ENCODE peak calls at places on chromosomes 12 and 14, in nine cellular contexts. M is OCI-LY7, L is vagina, F is Caco-2, N is fibroblast of lung, H is PC-3, B is mesendoderm, T is lung, G is heart right ventricle. E is an unnamed sample. For H3K4me1 and H3K36me3, the result is how much of the 10 kb centered on the place peaks cover.

GRCh38 chr12:95943231-95943842 is at the start of gene AMDHD1:
- DNase-seq in M (peak), H (peak), B (peak), L (no peak), T (peak), F (peak), G (peak), N (peak), E (peak)

GRCh38 chr14:54225457-54225856 is 171.3 kb upstream of the CDKN3 start:
- DNase-seq in T (no peak), M (no peak), F (no peak), L (no peak), H (no peak), N (no peak), B (peak), G (no peak), E (no peak)

GRCh38 chr12:87816186-87816585 is 213.0 kb downstream of the C12orf50 start:
- DNase-seq in N (peak), L (no peak), M (no peak), F (no peak), B (no peak), G (no peak), H (no peak), T (no peak), E (no peak)

GRCh38 chr12:109597795-109598427 is 24.3 kb downstream of the MVK start:
- DNase-seq in B (peak), H (peak), T (peak), L (no peak), N (peak), F (peak), M (peak), G (peak), E (peak)

GRCh38 chr12:113299619-113300237 is 35.2 kb downstream of the SLC8B1 start:
- DNase-seq in G (peak), B (peak), H (peak), F (peak), T (peak), N (peak), M (no peak), L (no peak), E (peak)

GRCh38 chr12:94260717-94261116 is 112.3 kb downstream of the PLXNC1 start:
- DNase-seq in B (no peak), G (no peak), F (no peak), T (no peak), N (no peak), M (no peak), H (no peak), L (no peak), E (no peak)

GRCh38 chr14:36027354-36027753 is 149.2 kb downstream of the PTCSC3 start:
- DNase-seq in F (no peak), L (no peak), N (no peak), B (no peak), G (no peak), M (no peak), H (no peak), T (no peak), E (no peak)

GRCh38 chr12:1820191-1820599 is at the start of gene LRTM2:
- DNase-seq in T (no peak), F (no peak), H (no peak), L (no peak), N (no peak), B (no peak), M (no peak), G (no peak), E (no peak)

GRCh38 chr12:2795291-2796186 is 769 bp downstream of the FKBP4 start:
- DNase-seq in F (peak), L (no peak), B (peak), M (peak), N (peak), G (peak), T (peak), H (peak), E (peak)

GRCh38 chr12:62717636-62718035 is 217.3 kb downstream of the PPM1H start:
- DNase-seq in F (no peak), L (no peak), T (no peak), H (no peak), M (no peak), N (no peak), B (no peak), G (no peak), E (no peak)

GRCh38 chr12:107304588-107305532 is 211.5 kb upstream of the CRY1 start:
- DNase-seq in L (no peak), M (no peak), H (peak), F (no peak), G (no peak), T (no peak), B (no peak), N (no peak), E (no peak)

GRCh38 chr14:69844171-69844570 is 35.0 kb upstream of the SMOC1 start:
- DNase-seq in T (no peak), G (no peak), N (no peak), M (no peak), F (no peak), L (no peak), B (no peak), H (no peak), E (no peak)

GRCh38 chr12:116065561-116065960 is 211.9 kb downstream of the MED13L start:
- DNase-seq in G (no peak), N (peak), T (no peak), F (no peak), M (no peak), L (no peak), H (no peak), B (no peak), E (no peak)

GRCh38 chr12:57340104-57340503 is 89.1 kb upstream of the STAC3 start:
- DNase-seq in T (no peak), G (peak), M (no peak), F (no peak), L (no peak), B (peak), N (peak), H (no peak), E (peak)

GRCh38 chr12:1540690-1541089 is 53.7 kb downstream of the FBXL14 start:
- DNase-seq in L (no peak), N (no peak), H (peak), G (no peak), F (no peak), M (no peak), B (no peak), T (no peak), E (no peak)

GRCh38 chr12:75364918-75365317 is 26.0 kb upstream of the GLIPR1L2 start:
- DNase-seq in L (no peak), G (peak), M (no peak), H (no peak), F (no peak), B (peak), T (no peak), N (peak), E (no peak)

GRCh38 chr12:77932216-77932615 is 101.5 kb downstream of the NAV3 start:
- DNase-seq in B (peak), F (no peak), L (no peak), T (no peak), H (no peak), M (peak), N (no peak), G (no peak), E (no peak)

GRCh38 chr14:100535287-100536131 is 51.7 kb downstream of the BEGAIN start:
- DNase-seq in M (no peak), L (no peak), B (no peak), G (peak), H (no peak), N (no peak), T (no peak), F (no peak), E (peak)

GRCh38 chr12:108394196-108394595 is 55.1 kb upstream of the CMKLR1 start:
- DNase-seq in F (no peak), H (no peak), T (no peak), L (no peak), B (no peak), G (peak), N (peak), M (no peak), E (peak)

GRCh38 chr12:51874486-51874885 is 13.4 kb upstream of the ANKRD33 start:
- DNase-seq in G (no peak), M (no peak), L (no peak), T (no peak), N (no peak), F (no peak), B (no peak), H (no peak), E (no peak)

GRCh38 chr14:53042480-53042879 is 91.6 kb upstream of the FERMT2 start:
- DNase-seq in H (no peak), F (no peak), G (no peak), M (no peak), B (no peak), L (no peak), N (peak), T (no peak), E (no peak)

GRCh38 chr12:92554316-92554905 is 148.4 kb upstream of the PLEKHG7 start:
- DNase-seq in F (no peak), M (no peak), L (no peak), H (no peak), B (no peak), G (no peak), N (peak), T (no peak), E (no peak)

GRCh38 chr14:104524726-104525125 is 54.8 kb upstream of the C14orf180 start:
- DNase-seq in F (no peak), T (no peak), N (no peak), L (no peak), G (no peak), H (no peak), M (no peak), B (no peak), E (no peak)

GRCh38 chr12:111164833-111165232 is 204.1 kb downstream of the PHETA1 start:
- DNase-seq in B (no peak), F (no peak), L (no peak), G (no peak), H (no peak), M (no peak), T (no peak), N (no peak), E (no peak)

GRCh38 chr14:104536942-104537612 is 42.5 kb upstream of the C14orf180 start:
- DNase-seq in H (peak), B (peak), L (no peak), G (no peak), T (peak), N (peak), F (no peak), M (no peak), E (no peak)

GRCh38 chr14:46058964-46059580 is 592.5 kb downstream of the RPL10L start:
- DNase-seq in T (no peak), L (no peak), F (no peak), G (no peak), M (no peak), B (no peak), H (no peak), N (no peak), E (no peak)

GRCh38 chr14:65637780-65638179 is 225.2 kb downstream of the FUT8 start:
- DNase-seq in H (no peak), T (no peak), L (no peak), F (no peak), N (no peak), B (no peak), M (peak), G (no peak), E (no peak)

GRCh38 chr14:22844221-22845102 is 8.1 kb downstream of the MMP14 start:
- DNase-seq in F (no peak), B (no peak), T (no peak), G (no peak), M (no peak), N (no peak), L (no peak), H (no peak), E (no peak)

GRCh38 chr14:100736269-100737180 is 9.8 kb downstream of the DLK1 start:
- DNase-seq in H (no peak), M (no peak), B (no peak), T (no peak), N (no peak), G (no peak), F (no peak), L (no peak), E (peak)

DNA sequence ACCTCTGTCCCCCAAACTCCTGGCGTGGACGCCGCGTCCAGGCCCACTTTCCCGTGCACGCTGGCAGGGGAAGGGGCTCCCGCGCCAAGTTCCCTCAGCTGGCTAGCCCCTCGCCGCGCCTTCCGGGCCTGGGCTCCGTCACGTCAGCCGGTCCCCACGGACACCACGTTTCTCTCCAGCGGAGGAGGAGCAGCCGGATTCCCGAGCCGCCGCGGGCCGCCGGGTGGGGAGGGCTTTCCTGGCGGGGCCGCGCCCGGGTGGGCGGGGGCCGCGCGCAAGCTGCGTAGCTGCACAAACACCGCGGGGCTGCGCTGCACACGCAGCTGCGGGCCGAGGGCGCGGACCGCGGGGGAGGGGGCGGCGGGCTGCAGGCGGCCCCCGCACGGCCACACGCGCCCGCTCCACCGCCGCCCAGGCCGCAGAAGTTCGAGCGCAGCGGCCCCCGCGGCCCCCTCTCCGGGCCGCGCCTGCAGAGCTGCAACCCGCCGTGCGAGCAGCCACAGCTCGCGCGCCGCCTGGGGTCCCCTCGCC is 45.1 kb upstream of the PNMA1 start:
- DNase-seq in N (peak), T (peak), H (peak), G (peak), M (peak), L (no peak), B (no peak), F (peak), E (peak)
- H3K4me1 ChIP-seq in N (half or more), T (under half), H (half or more), G (half or more), M (half or more), L (half or more), B (under half), F (half or more), E (half or more)

GRCh38 chr14:45038256-45038655 is 45.7 kb upstream of the PRPF39 start:
- DNase-seq in M (no peak), F (no peak), G (no peak), T (no peak), N (no peak), H (no peak), L (no peak), B (no peak), E (no peak)
- H3K36me3 ChIP-seq in M (half or more), F (under half), G (under half), T (under half), N (under half), H (under half), L (under half), B (under half), E (half or more)

GRCh38 chr14:21191261-21191808 is 35.5 kb upstream of the OR5AU1 start:
- DNase-seq in N (no peak), G (no peak), F (no peak), H (no peak), T (no peak), M (no peak), B (no peak), L (no peak), E (no peak)
- H3K4me3 ChIP-seq in N (no peak), G (peak), F (no peak), H (no peak), T (no peak), M (peak), B (no peak), L (peak), E (no peak)

GRCh38 chr12:6769681-6770080 is 2.6 kb upstream of the LAG3 start:
- DNase-seq in G (no peak), F (no peak), H (no peak), M (no peak), N (no peak), L (no peak), T (no peak), B (no peak), E (no peak)
- H3K4me1 ChIP-seq in G (half or more), F (under half), H (under half), M (under half), N (under half), L (half or more), T (under half), B (under half), E (under half)

DNA sequence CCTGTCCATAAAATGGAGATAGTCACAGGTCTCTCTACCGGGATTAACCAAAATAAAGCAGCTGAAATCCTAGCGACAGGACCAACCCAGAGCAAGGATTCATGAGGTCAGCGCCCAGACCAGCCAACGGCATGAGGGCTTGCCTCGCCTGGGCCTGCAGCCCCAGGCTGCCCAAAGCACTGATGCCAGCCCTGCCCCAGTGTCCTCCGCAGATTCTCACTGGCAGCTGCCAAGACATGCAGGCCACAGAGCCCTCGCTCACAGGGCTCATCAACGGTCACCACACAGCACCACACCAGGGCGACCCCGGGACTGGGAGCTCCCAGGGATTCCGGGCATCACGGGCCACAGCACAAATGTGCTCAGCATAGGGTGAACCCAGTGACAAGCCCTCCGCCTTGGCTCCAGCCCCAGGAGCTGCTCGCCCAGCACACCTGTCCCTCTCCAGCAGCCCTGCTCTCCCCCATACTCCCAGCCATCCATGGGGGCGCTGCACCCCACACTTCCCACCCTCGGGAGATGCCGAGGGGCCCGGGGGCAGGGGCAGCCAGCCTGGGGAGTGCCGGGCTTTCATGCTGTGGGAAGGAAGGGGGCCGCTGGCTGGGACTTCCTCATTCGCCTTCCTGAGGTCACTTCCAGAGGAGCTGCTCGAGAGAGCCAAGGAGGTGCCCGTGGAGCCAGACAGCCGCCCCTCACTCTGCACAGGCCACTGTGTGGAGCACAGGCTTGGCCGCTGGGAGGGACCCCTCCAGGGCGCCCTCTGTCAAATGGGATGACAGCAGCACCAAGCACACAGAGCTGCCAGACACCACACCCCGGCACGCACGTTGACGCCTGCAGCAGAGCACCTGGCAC is 14.1 kb downstream of the RAB35 start:
- DNase-seq in M (no peak), F (no peak), L (no peak), N (no peak), T (no peak), G (no peak), H (no peak), B (no peak), E (no peak)
- H3K36me3 ChIP-seq in M (half or more), F (under half), L (under half), N (under half), T (half or more), G (under half), H (under half), B (under half), E (under half)

GRCh38 chr12:14314801-14315200 is 50.7 kb upstream of the ATF7IP start:
- DNase-seq in G (no peak), L (no peak), B (no peak), H (no peak), N (no peak), F (no peak), M (peak), T (no peak), E (peak)
- H3K4me3 ChIP-seq in G (no peak), L (no peak), B (no peak), H (no peak), N (no peak), F (no peak), M (no peak), T (no peak), E (no peak)

GRCh38 chr12:53222170-53223005 is 9.6 kb downstream of the RARG start:
- DNase-seq in B (no peak), T (no peak), H (no peak), G (no peak), N (no peak), F (no peak), L (no peak), M (no peak), E (peak)

GRCh38 chr12:53219116-53219955 is 12.3 kb upstream of the ITGB7 start:
- DNase-seq in N (peak), H (peak), G (no peak), T (no peak), L (no peak), B (no peak), F (no peak), M (no peak), E (peak)

GRCh38 chr12:53219956-53220856 is 11.8 kb downstream of the RARG start:
- DNase-seq in L (no peak), T (peak), H (peak), F (peak), M (peak), G (no peak), N (peak), B (peak), E (peak)

GRCh38 chr12:53221203-53222076 is 10.6 kb downstream of the RARG start:
- DNase-seq in M (peak), B (peak), G (peak), L (no peak), N (peak), F (peak), T (peak), H (peak), E (peak)

GRCh38 chr12:53220857-53221202 is 11.2 kb downstream of the RARG start:
- DNase-seq in L (no peak), H (peak), F (peak), B (peak), T (peak), M (peak), G (peak), N (peak), E (peak)
- H3K4me1 ChIP-seq in L (half or more), H (half or more), F (under half), B (under half), T (under half), M (half or more), G (half or more), N (under half), E (half or more)

GRCh38 chr14:92646952-92647461 is 101.4 kb downstream of the LGMN start:
- DNase-seq in T (no peak), B (no peak), H (peak), F (peak), M (no peak), N (peak), L (no peak), G (no peak), E (peak)

GRCh38 chr14:92649934-92650545 is 98.4 kb downstream of the LGMN start:
- DNase-seq in L (no peak), T (peak), F (peak), B (no peak), G (no peak), N (peak), M (no peak), H (peak), E (peak)

GRCh38 chr14:92645841-92646478 is 102.5 kb downstream of the LGMN start:
- DNase-seq in B (no peak), G (no peak), N (peak), H (peak), M (no peak), F (no peak), T (no peak), L (no peak), E (no peak)

GRCh38 chr14:92649066-92649465 is 99.4 kb downstream of the LGMN start:
- DNase-seq in M (no peak), L (no peak), G (no peak), F (no peak), B (no peak), H (no peak), T (no peak), N (no peak), E (no peak)

DNA sequence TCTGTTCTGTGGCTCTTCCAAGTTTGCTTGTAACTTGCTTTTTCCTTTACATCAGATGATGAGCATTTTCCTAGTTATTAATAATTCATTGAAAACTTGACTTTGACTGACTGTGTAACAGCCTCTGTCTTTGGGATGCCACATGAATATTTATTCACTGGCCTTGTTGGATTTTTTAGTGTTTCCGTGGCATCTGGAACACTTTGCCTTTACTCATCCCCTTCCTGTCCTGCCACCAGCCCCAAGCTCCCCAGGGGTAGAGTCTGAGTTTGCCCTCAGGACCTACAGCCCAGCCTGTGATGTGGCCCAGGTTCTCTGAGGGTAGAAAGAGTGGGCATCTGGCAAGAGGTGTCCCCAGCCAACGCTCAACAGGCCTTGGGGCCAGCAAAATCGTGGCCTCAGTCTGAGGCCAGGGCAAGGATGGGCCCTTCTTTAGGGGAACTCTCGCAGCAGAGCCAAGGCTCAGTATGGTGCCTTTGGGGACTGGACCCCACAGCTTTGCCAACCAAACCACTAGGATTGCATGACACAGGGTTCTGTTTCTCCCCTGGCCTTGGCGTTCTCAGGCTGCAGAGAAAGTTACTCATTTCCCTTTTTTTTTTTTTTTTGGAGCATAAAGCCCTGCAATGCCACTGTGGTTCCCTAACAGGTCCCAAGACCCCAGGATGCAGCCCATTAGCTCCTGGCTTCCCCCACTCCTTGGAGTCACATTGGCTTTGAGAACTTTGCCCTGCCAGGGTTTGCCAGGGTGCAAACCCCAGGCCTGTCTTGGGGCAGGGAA is 100.7 kb downstream of the LGMN start:
- DNase-seq in T (no peak), H (peak), G (no peak), F (no peak), N (peak), B (no peak), M (no peak), L (no peak), E (no peak)
- H3K36me3 ChIP-seq in T (under half), H (under half), G (under half), F (under half), N (under half), B (under half), M (under half), L (under half), E (under half)

E was measured in tibial artery.